ENCODE peak calls at places on chromosome 2, in seven cellular contexts. L is body of pancreas, V is coronary artery, B is GM23338, C is HepG2, Y is NB4, F is fibroblast of lung. D is an unnamed sample.
A peak's percentile ranks its signal among the peaks of the same experiment; 100 is the strongest.

GRCh38 chr2:69764286-69765058 is 22.5 kb downstream of the ANXA4 start:
- DNase-seq in L (no peak), V (no peak), B (no peak), C (peak; percentile 82), Y (no peak), F (no peak), D (no peak)

GRCh38 chr2:85695121-85695520 is 963 bp downstream of the GNLY start:
- DNase-seq in L (no peak), V (no peak), B (no peak), C (no peak), Y (no peak), F (no peak), D (no peak)

GRCh38 chr2:214127178-214127970 is 283.5 kb upstream of the VWC2L start:
- DNase-seq in L (no peak), V (no peak), B (peak; percentile 90), C (no peak), Y (no peak), F (peak; percentile 62), D (no peak)

GRCh38 chr2:223102040-223102899 is 50.3 kb downstream of the KCNE4 start:
- DNase-seq in L (no peak), V (no peak), B (no peak), C (no peak), Y (no peak), F (no peak), D (no peak)

GRCh38 chr2:222950886-222951285 is 90.0 kb downstream of the ACSL3 start:
- DNase-seq in L (no peak), V (no peak), B (no peak), C (no peak), Y (no peak), F (peak; percentile 41), D (no peak)

GRCh38 chr2:105782123-105782522 is 37.4 kb downstream of the NCK2 start:
- DNase-seq in L (no peak), V (no peak), B (no peak), C (no peak), Y (peak; percentile 59), F (peak; percentile 7), D (no peak)

GRCh38 chr2:190922411-190922810 is 41.8 kb downstream of the GLS start:
- DNase-seq in L (no peak), V (no peak), B (no peak), C (no peak), Y (no peak), F (no peak), D (no peak)

GRCh38 chr2:127784965-127785518 is 25.9 kb downstream of the WDR33 start:
- DNase-seq in L (no peak), V (no peak), B (no peak), C (peak; percentile 96), Y (no peak), F (no peak), D (no peak)

GRCh38 chr2:104909317-104909716 is 55.4 kb downstream of the POU3F3 start:
- DNase-seq in L (no peak), V (no peak), B (peak; percentile 6), C (no peak), Y (no peak), F (no peak), D (no peak)

GRCh38 chr2:201971516-201972228 is 62.0 kb upstream of the FZD7 start:
- DNase-seq in L (no peak), V (no peak), B (no peak), C (no peak), Y (peak; percentile 26), F (peak; percentile 58), D (peak; percentile 22)

GRCh38 chr2:45675130-45675812 is 23.8 kb downstream of the PRKCE start:
- DNase-seq in L (peak; percentile 72), V (no peak), B (no peak), C (no peak), Y (no peak), F (no peak), D (no peak)

GRCh38 chr2:31945572-31945935 is 65.3 kb downstream of the MEMO1 start:
- DNase-seq in L (no peak), V (no peak), B (no peak), C (no peak), Y (peak; percentile 24), F (no peak), D (no peak)

GRCh38 chr2:129439686-129440302 is 539.7 kb upstream of the RAB6C start:
- DNase-seq in L (no peak), V (no peak), B (no peak), C (no peak), Y (no peak), F (no peak), D (no peak)

DNA sequence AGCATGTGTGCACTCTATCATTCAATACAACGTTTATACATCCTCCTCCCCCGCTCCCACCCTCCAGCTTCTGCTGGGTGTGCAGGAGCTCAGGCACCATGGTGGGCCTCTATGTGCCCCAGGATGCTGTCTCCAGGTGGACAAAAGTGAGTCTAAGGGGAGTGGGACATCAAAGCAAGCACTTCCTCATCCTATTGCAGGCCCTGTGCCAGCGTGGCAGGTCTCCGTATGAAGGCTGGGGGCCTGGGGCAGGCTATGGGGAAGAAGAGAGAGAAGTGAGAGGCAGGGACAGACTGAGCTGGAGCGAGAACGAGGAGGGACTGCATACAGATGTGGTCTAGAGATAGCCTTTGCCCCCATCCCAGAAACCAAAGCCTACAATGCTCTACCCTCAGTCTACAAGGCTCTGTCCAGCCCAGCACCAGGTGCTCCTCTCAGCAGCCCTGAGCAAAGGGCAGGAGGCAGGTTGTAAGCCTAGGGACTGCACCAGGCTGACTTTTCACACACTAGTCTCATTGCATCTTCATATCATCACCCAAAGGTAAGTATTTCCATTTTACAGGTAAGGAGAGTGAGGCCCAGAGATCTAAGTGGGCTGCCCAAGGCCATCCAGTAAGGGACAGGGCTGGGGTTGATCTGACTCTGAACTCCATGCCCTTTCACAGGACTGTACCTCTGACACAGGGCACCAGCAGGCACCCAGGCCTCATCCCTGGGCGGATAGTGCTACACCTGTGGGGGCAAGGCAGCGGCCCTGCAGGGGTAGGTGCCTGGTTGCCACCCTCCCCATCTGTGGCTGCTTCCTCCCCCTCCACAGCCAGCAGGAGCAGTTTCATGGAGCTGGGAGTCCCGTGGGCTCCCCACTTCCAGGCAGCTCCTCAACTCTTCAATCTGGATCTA is 14.0 kb upstream of the ARID5A start:
- DNase-seq in L (no peak), V (no peak), B (no peak), C (no peak), Y (no peak), F (no peak), D (no peak)
- TF ChIP-seq CTCF in L (no peak), V (no peak), B (no peak), C (no peak), Y (no peak), F (no peak), D (no peak)

GRCh38 chr2:138841459-138841858 is 61.3 kb upstream of the NXPH2 start:
- DNase-seq in L (no peak), V (no peak), B (peak; percentile 39), C (no peak), Y (no peak), F (no peak), D (no peak)

GRCh38 chr2:138842341-138842740 is 62.2 kb upstream of the NXPH2 start:
- DNase-seq in L (no peak), V (no peak), B (no peak), C (no peak), Y (no peak), F (no peak), D (no peak)

DNA sequence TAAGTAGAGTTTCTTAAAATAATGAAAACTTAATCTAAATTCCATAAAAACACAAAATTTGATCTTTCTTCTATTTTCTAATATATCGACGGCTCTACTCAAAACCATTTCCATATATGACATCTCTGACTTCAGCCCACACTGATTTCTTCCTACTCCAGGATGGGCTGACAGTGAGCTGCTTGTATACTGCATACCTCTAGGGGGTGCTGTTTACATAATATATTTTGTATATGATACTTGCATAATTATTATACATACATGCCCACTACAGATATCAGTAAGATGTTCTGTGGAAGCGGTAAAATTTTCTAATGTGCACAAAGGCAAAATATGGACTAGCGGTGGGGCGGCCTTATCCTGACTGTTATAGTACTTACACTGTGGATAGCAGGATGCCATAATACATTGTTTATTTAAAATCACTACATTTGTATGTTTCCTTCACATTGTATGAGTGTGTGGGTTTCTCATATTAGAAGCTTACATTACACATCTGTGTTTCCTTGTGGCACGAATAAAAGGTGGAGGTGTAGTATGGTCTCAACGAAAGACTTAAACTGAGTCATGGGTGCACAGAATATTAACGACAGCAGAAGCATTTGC is 66.1 kb upstream of the NXPH2 start:
- DNase-seq in L (no peak), V (no peak), B (peak; percentile 62), C (peak; percentile 34), Y (peak; percentile 54), F (peak; percentile 31), D (no peak)
- TF ChIP-seq CTCF in L (peak; percentile 43), V (peak; percentile 22), B (peak; percentile 70), C (peak; percentile 73), Y (peak; percentile 65), F (peak; percentile 66), D (peak; percentile 52)

GRCh38 chr2:110818767-110819481 is 86.6 kb downstream of the ACOXL start:
- DNase-seq in L (no peak), V (no peak), B (peak; percentile 51), C (no peak), Y (peak; percentile 40), F (no peak), D (no peak)
- TF ChIP-seq CTCF in L (no peak), V (no peak), B (peak; percentile 30), C (no peak), Y (peak; percentile 34), F (no peak), D (no peak)

GRCh38 chr2:209425082-209426071 is 1.5 kb downstream of the MAP2 start:
- DNase-seq in L (peak; percentile 45), V (no peak), B (peak; percentile 64), C (peak; percentile 32), Y (peak; percentile 41), F (peak; percentile 59), D (no peak)
- TF ChIP-seq CTCF in L (peak; percentile 79), V (peak; percentile 31), B (peak; percentile 66), C (peak; percentile 18), Y (peak; percentile 43), F (peak; percentile 79), D (peak; percentile 61)

DNA sequence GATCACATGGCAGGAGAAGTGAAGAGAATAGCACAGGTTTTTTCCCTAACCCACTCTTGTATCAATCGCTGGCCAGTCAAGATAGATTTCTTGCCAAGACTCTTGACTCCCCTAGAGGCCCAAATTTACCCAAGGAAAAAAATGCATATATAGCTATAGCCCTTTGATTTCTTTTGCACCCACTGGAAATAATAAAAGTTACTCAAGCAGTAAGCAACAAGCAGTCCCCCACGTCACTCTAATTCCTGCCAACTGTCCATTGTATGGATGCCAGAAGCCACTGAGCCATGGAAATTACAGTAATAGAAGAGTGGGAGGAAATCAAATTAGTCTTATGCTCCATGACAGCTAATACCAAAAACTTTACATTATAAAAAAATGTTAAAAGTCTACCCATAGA is 125.3 kb upstream of the SLC39A10 start:
- DNase-seq in L (no peak), V (no peak), B (no peak), C (no peak), Y (no peak), F (peak; percentile 52), D (no peak)
- TF ChIP-seq CTCF in L (no peak), V (no peak), B (no peak), C (no peak), Y (no peak), F (no peak), D (no peak)